ENCODE peak calls at places on chromosomes 4 and X, in four cellular contexts. One of them, this sample, is unnamed.

GRCh38 chrX:47063179-47063578 is 15.1 kb upstream of the RGN start:
- DNase-seq in MCF 10A: no peak
- DNase-seq in choroid plexus epithelial cell: no peak
- DNase-seq in activated CD4-positive, alpha-beta T cell treated with anti-CD3 and anti-CD28 coated beads for 24 hours: no peak
- DNase-seq in this sample: no peak

GRCh38 chrX:150227321-150227860 is 135.7 kb upstream of the MAMLD1 start:
- DNase-seq in MCF 10A: no peak
- DNase-seq in choroid plexus epithelial cell: no peak
- DNase-seq in activated CD4-positive, alpha-beta T cell treated with anti-CD3 and anti-CD28 coated beads for 24 hours: no peak
- DNase-seq in this sample: no peak

GRCh38 chr4:183118585-183118984 is 19.5 kb downstream of the WWC2 start:
- DNase-seq in activated CD4-positive, alpha-beta T cell treated with anti-CD3 and anti-CD28 coated beads for 24 hours: no peak
- DNase-seq in MCF 10A: peak
- DNase-seq in choroid plexus epithelial cell: peak
- DNase-seq in this sample: peak

GRCh38 chrX:87517571-87518141 is at the start of gene KLHL4:
- DNase-seq in MCF 10A: peak
- DNase-seq in activated CD4-positive, alpha-beta T cell treated with anti-CD3 and anti-CD28 coated beads for 24 hours: no peak
- DNase-seq in choroid plexus epithelial cell: peak
- DNase-seq in this sample: peak

GRCh38 chr4:186149872-186150271 is 41.5 kb upstream of the CYP4V2 start:
- DNase-seq in activated CD4-positive, alpha-beta T cell treated with anti-CD3 and anti-CD28 coated beads for 24 hours: no peak
- DNase-seq in choroid plexus epithelial cell: peak
- DNase-seq in MCF 10A: peak
- DNase-seq in this sample: peak

GRCh38 chr4:113943863-113944262 is 35.6 kb downstream of the ARSJ start:
- DNase-seq in MCF 10A: no peak
- DNase-seq in activated CD4-positive, alpha-beta T cell treated with anti-CD3 and anti-CD28 coated beads for 24 hours: no peak
- DNase-seq in choroid plexus epithelial cell: no peak
- DNase-seq in this sample: no peak

GRCh38 chr4:108586778-108587177 is 33.6 kb upstream of the RPL34 start:
- DNase-seq in activated CD4-positive, alpha-beta T cell treated with anti-CD3 and anti-CD28 coated beads for 24 hours: no peak
- DNase-seq in choroid plexus epithelial cell: no peak
- DNase-seq in MCF 10A: no peak
- DNase-seq in this sample: no peak

GRCh38 chr4:48445704-48446103 is 37.4 kb upstream of the SLC10A4 start:
- DNase-seq in activated CD4-positive, alpha-beta T cell treated with anti-CD3 and anti-CD28 coated beads for 24 hours: no peak
- DNase-seq in choroid plexus epithelial cell: peak
- DNase-seq in MCF 10A: peak
- DNase-seq in this sample: peak

GRCh38 chr4:113760852-113761681 is 471 bp downstream of the CAMK2D start:
- DNase-seq in choroid plexus epithelial cell: no peak
- DNase-seq in MCF 10A: peak
- DNase-seq in activated CD4-positive, alpha-beta T cell treated with anti-CD3 and anti-CD28 coated beads for 24 hours: peak
- DNase-seq in this sample: peak

GRCh38 chrX:114095789-114096188 is 488.1 kb upstream of the HTR2C start:
- DNase-seq in MCF 10A: no peak
- DNase-seq in activated CD4-positive, alpha-beta T cell treated with anti-CD3 and anti-CD28 coated beads for 24 hours: no peak
- DNase-seq in choroid plexus epithelial cell: no peak
- DNase-seq in this sample: no peak

GRCh38 chr4:164606478-164606877 is 147.5 kb upstream of the SMIM31 start:
- DNase-seq in choroid plexus epithelial cell: no peak
- DNase-seq in MCF 10A: no peak
- DNase-seq in activated CD4-positive, alpha-beta T cell treated with anti-CD3 and anti-CD28 coated beads for 24 hours: no peak
- DNase-seq in this sample: no peak

GRCh38 chr4:102525099-102525498 is 23.9 kb downstream of the NFKB1 start:
- DNase-seq in activated CD4-positive, alpha-beta T cell treated with anti-CD3 and anti-CD28 coated beads for 24 hours: no peak
- DNase-seq in MCF 10A: peak
- DNase-seq in choroid plexus epithelial cell: peak
- DNase-seq in this sample: no peak

GRCh38 chr4:100428051-100428450 is 89.8 kb downstream of the EMCN start:
- DNase-seq in choroid plexus epithelial cell: peak
- DNase-seq in MCF 10A: peak
- DNase-seq in activated CD4-positive, alpha-beta T cell treated with anti-CD3 and anti-CD28 coated beads for 24 hours: no peak
- DNase-seq in this sample: no peak

GRCh38 chr4:3851211-3851610 is 85.0 kb downstream of the ADRA2C start:
- DNase-seq in MCF 10A: peak
- DNase-seq in activated CD4-positive, alpha-beta T cell treated with anti-CD3 and anti-CD28 coated beads for 24 hours: no peak
- DNase-seq in choroid plexus epithelial cell: no peak
- DNase-seq in this sample: no peak

GRCh38 chr4:153451931-153452660 is 14.1 kb upstream of the TMEM131L start:
- DNase-seq in activated CD4-positive, alpha-beta T cell treated with anti-CD3 and anti-CD28 coated beads for 24 hours: no peak
- DNase-seq in choroid plexus epithelial cell: peak
- DNase-seq in MCF 10A: no peak
- DNase-seq in this sample: no peak

GRCh38 chr4:186695392-186695791 is 28.3 kb downstream of the FAT1 start:
- DNase-seq in activated CD4-positive, alpha-beta T cell treated with anti-CD3 and anti-CD28 coated beads for 24 hours: no peak
- DNase-seq in choroid plexus epithelial cell: no peak
- DNase-seq in MCF 10A: no peak
- DNase-seq in this sample: no peak

GRCh38 chr4:186752310-186752709 is 28.7 kb upstream of the FAT1 start:
- DNase-seq in activated CD4-positive, alpha-beta T cell treated with anti-CD3 and anti-CD28 coated beads for 24 hours: no peak
- DNase-seq in choroid plexus epithelial cell: no peak
- DNase-seq in MCF 10A: no peak
- DNase-seq in this sample: no peak

GRCh38 chr4:88938138-88938537 is 118.8 kb downstream of the FAM13A start:
- DNase-seq in activated CD4-positive, alpha-beta T cell treated with anti-CD3 and anti-CD28 coated beads for 24 hours: no peak
- DNase-seq in MCF 10A: peak
- DNase-seq in choroid plexus epithelial cell: peak
- DNase-seq in this sample: no peak

GRCh38 chrX:152136312-152136711 is 2.1 kb downstream of the MAGEA10 start:
- DNase-seq in MCF 10A: no peak
- DNase-seq in activated CD4-positive, alpha-beta T cell treated with anti-CD3 and anti-CD28 coated beads for 24 hours: no peak
- DNase-seq in choroid plexus epithelial cell: no peak
- DNase-seq in this sample: no peak

GRCh38 chrX:131650637-131651410 is 107.0 kb downstream of the OR13H1 start:
- DNase-seq in MCF 10A: no peak
- DNase-seq in choroid plexus epithelial cell: no peak
- DNase-seq in activated CD4-positive, alpha-beta T cell treated with anti-CD3 and anti-CD28 coated beads for 24 hours: no peak
- DNase-seq in this sample: peak